ENCODE peak calls at places on chromosomes 1 and 21, in eight cellular contexts. U, W, X, H, J, D, E and S are unnamed samples.

GRCh38 chr1:52296345-52296744 is 69.7 kb downstream of the CC2D1B start:
- DNase-seq in D (no peak), X (peak), J (peak), E (no peak), W (no peak), U (peak), H (no peak), S (peak)

GRCh38 chr21:35243171-35243570 is 194.1 kb upstream of the RUNX1 start:
- DNase-seq in E (no peak), H (no peak), X (no peak), D (no peak), W (no peak), U (no peak), J (no peak), S (no peak)

GRCh38 chr21:34189506-34189905 is 116.1 kb downstream of the MRPS6 start:
- DNase-seq in U (no peak), X (no peak), W (no peak), D (no peak), H (no peak), E (no peak), J (no peak), S (no peak)

GRCh38 chr1:78089015-78089414 is 43.2 kb downstream of the GIPC2 start:
- DNase-seq in W (no peak), H (no peak), X (no peak), D (no peak), J (no peak), U (no peak), E (no peak), S (no peak)

GRCh38 chr1:163701783-163702182 is 380.0 kb downstream of the NUF2 start:
- DNase-seq in W (no peak), D (no peak), E (no peak), U (no peak), J (no peak), H (no peak), X (no peak), S (no peak)

GRCh38 chr1:187634940-187635339 is 806.2 kb downstream of the PLA2G4A start:
- DNase-seq in U (no peak), D (no peak), E (no peak), H (no peak), J (no peak), X (no peak), W (no peak), S (no peak)

GRCh38 chr1:17059391-17060128 is 5.7 kb upstream of the SDHB start:
- DNase-seq in X (peak), W (peak), E (peak), U (peak), D (peak), J (peak), H (peak), S (peak)

GRCh38 chr1:241677171-241677570 is 25.1 kb downstream of the WDR64 start:
- DNase-seq in H (no peak), X (no peak), E (no peak), D (no peak), U (no peak), W (no peak), J (no peak), S (peak)

DNA sequence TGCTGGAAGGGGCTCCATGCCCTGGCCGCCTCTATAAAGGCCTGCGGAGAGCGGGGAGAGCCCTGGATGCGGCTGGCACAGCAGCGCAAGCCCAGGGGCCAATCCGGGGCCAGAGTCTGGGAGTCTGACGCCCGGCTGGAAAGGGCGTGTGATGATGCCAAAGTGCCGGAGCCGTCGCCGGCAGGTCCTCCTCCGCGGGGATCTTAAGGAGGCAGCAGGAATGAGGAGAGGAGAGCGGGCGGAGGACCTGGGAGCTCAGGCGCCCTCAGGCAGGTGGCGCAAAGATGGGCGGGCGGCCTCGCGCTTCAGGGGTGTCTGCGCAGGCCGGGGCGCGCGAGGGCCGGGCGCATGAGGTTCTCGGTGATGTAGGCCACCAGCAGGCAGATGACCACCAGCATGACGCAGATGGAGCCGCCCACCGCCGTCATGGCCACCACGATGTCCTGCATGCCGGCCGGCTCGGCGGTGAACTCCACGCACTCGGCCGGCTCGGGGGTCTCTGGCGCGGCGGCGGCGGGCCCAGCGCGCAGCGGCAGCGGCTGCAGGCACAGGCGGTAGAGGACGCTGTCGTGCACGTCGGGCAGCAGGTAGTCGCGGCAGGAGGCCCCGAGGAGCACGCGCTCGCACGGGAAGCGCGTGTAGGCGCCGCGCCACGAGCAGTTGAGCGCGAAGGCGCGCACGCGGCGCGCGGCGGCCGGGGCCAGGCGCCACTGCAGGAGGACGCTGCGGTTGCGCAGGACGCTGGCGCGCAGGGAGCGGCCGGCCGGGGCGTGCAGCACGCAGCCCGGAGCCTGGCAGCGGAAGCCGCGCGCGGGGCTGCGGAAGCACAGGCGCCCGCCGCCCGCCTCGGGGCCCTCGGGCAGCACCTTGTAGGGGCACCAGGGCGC is 662 bp downstream of the FNDC10 start:
- DNase-seq in H (peak), E (no peak), J (no peak), X (no peak), W (no peak), D (no peak), U (no peak), S (peak)
- TF ChIP-seq CTCF in H (peak), E (no peak), J (no peak), X (no peak), W (no peak), D (no peak), U (no peak), S (peak)

GRCh38 chr1:154765970-154766369 is 104.1 kb downstream of the KCNN3 start:
- DNase-seq in X (peak), E (no peak), U (no peak), D (no peak), W (no peak), H (no peak), J (peak), S (no peak)
- TF ChIP-seq CTCF in X (peak), E (no peak), U (peak), D (peak), W (no peak), H (peak), J (peak), S (peak)

GRCh38 chr1:4056422-4056821 is 156.3 kb upstream of the C1orf174 start:
- DNase-seq in U (no peak), D (no peak), H (no peak), W (no peak), E (no peak), J (no peak), X (no peak), S (no peak)

GRCh38 chr1:4056989-4057388 is 156.9 kb upstream of the C1orf174 start:
- DNase-seq in J (no peak), U (no peak), D (no peak), X (no peak), H (no peak), E (no peak), W (no peak), S (no peak)

GRCh38 chr1:4053774-4054173 is 153.7 kb upstream of the C1orf174 start:
- DNase-seq in E (no peak), U (no peak), X (no peak), J (no peak), H (no peak), W (no peak), D (peak), S (no peak)

GRCh38 chr1:4054957-4055676 is 155.0 kb upstream of the C1orf174 start:
- DNase-seq in X (no peak), J (no peak), W (no peak), E (no peak), U (no peak), D (peak), H (no peak), S (no peak)

DNA sequence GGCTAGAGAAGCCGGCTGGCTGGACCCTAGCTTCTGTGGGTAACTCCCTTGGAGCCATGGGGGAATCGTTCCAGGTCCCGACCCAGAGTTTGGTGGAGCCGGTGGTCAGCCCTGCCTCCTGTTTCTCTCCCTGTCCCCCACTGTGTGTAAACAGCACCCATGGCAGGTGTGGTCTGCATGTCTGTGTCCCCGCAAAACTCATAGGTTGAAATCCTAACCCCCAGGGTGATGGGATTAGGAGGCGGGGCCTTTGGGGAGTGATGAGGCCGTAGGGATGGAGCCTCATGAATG is 155.6 kb upstream of the C1orf174 start:
- DNase-seq in H (no peak), D (no peak), W (no peak), E (no peak), X (no peak), U (no peak), J (no peak), S (no peak)
- TF ChIP-seq CTCF in H (no peak), D (no peak), W (no peak), E (no peak), X (no peak), U (no peak), J (no peak), S (no peak)

DNA sequence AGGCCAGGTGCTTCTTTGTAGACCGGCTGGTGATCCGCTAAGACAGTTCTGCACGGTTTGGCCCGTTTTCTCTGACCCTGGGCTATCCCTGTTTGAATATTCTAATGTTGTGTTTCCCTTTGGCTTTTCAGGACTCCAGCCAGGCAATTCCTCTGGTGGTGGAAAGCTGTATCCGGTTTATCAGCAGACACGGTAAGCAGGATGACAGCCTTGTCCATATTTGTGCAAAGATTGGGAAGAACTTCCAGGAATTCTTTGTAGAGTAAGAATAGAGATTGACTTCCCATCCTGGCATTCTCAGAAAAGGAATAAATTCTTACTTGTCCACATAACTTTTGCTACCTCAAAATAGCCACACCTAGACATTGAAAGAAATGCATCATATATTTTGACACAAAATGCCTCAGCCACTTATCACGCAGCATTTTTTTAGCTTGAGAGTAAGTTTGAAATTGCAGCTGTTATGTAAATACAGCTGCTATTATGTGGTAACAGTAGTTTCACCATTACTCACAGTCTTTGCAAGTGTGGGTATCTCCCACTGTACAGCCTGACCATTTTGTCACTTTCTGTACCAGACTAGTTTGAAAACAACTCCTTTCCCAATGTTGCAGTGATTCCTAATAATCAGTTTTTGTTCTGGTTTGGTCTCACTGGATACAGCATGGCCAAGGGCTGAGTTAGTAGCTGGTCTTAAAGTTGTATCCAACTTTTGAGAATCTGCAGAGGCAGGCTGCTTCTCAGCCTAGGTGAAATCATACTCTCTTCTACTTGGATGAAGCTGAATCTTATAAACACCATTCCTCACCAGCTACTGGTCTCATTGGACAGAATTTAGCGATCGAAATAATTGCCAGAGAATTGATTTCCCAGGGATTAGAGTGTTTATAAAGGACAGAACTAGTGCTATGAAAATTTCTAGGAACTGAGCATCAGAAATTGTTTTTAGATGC is 40.0 kb upstream of the IKBKE start:
- DNase-seq in H (no peak), X (peak), J (no peak), E (no peak), D (no peak), W (no peak), U (no peak), S (peak)
- TF ChIP-seq CTCF in H (no peak), X (no peak), J (no peak), E (peak), D (peak), W (no peak), U (no peak), S (no peak)

GRCh38 chr1:198105185-198105584 is 51.6 kb upstream of the NEK7 start:
- DNase-seq in U (no peak), W (no peak), X (no peak), H (no peak), J (no peak), E (no peak), D (no peak), S (no peak)
- TF ChIP-seq CTCF in U (no peak), W (no peak), X (no peak), H (no peak), J (no peak), E (no peak), D (no peak), S (no peak)

DNA sequence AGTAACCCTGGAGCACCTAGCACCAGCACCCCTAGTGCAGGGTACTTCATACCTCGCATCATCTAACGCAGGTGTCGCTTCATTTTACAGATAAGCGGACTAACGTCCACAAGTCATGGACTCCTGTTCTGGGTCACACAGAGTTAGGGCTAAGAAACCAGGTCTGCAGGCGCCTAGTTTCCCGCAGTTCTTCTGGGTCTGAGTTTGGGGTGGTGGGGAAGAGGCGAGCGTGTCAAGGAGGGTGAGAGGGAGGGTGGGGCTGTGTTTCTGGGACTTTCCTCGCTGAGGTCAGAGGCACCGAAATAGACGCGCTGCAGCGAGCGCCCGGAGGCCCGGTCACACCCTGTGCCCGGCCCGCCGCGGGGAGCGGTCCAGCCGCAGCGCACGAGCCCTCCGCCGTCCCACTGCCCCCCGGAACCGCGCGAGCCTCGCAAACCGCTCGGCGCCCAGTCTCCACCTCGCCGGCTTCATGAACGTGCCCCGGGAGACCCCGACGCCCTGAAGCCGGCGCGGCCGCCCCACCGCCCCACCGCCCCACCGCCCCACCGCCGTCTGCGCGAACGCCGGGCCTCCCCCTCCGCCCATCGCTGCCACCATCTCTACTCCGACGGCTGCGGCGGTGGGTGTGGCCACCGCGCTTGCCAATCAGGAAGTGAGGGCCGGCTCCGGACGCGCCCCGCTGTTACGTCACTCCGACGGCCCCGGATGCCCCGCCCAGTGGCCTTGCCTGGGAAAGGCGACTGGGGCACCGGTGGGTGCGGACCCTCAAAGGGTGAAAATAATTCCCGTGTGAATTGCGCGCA is 12.3 kb downstream of the IFI6 start:
- DNase-seq in J (peak), W (peak), D (peak), E (peak), H (peak), U (no peak), X (peak), S (peak)
- TF ChIP-seq CTCF in J (no peak), W (no peak), D (no peak), E (no peak), H (no peak), U (no peak), X (no peak), S (no peak)